ENCODE peak calls at places on chromosomes 12 and 14, in four cellular contexts. K, B, T and Z are unnamed samples.

GRCh38 chr14:83260751-83261150 is 1727.1 kb upstream of the SEL1L start:
- DNase-seq in K (no peak), T (no peak), B (no peak), Z (no peak)

GRCh38 chr12:1635656-1636055 is 6.6 kb downstream of the WNT5B start:
- DNase-seq in B (no peak), K (no peak), T (peak; percentile 27), Z (no peak)

GRCh38 chr14:48563465-48563864 is 888.1 kb upstream of the MDGA2 start:
- DNase-seq in K (no peak), B (no peak), T (no peak), Z (no peak)

GRCh38 chr14:91681893-91682563 is 49.9 kb downstream of the CATSPERB start:
- DNase-seq in B (no peak), K (no peak), T (no peak), Z (no peak)

GRCh38 chr14:94643316-94644101 is 31.3 kb downstream of the SERPINA3 start:
- DNase-seq in T (no peak), K (no peak), B (no peak), Z (no peak)

GRCh38 chr14:92223027-92223426 is 99.9 kb upstream of the SLC24A4 start:
- DNase-seq in B (no peak), T (no peak), K (no peak), Z (no peak)

GRCh38 chr14:85437143-85437542 is 92.8 kb upstream of the FLRT2 start:
- DNase-seq in B (peak; percentile 35), K (no peak), T (no peak), Z (no peak)

GRCh38 chr12:1791104-1791927 is 29.0 kb upstream of the LRTM2 start:
- DNase-seq in T (peak; percentile 78), B (peak; percentile 78), K (peak; percentile 70), Z (peak; percentile 76)

GRCh38 chr12:123267991-123268843 is 3.4 kb downstream of the CDK2AP1 start:
- DNase-seq in T (no peak), B (no peak), K (no peak), Z (no peak)

GRCh38 chr14:101838476-101838875 is 77.0 kb downstream of the PPP2R5C start:
- DNase-seq in K (no peak), B (no peak), T (no peak), Z (no peak)

GRCh38 chr12:76878045-76878898 is 547 bp downstream of the CSRP2 start:
- DNase-seq in K (peak; percentile 17), B (peak; percentile 29), T (peak; percentile 24), Z (peak; percentile 22)

GRCh38 chr14:87994974-87995373 is 2.0 kb upstream of the GALC start:
- DNase-seq in B (no peak), T (peak; percentile 14), K (no peak), Z (peak; percentile 83)

GRCh38 chr12:128339121-128339520 is 72.2 kb downstream of the TMEM132C start:
- DNase-seq in T (peak; percentile 31), K (no peak), B (no peak), Z (no peak)

GRCh38 chr12:39389399-39390150 is 53.3 kb downstream of the KIF21A start:
- DNase-seq in B (no peak), K (no peak), T (no peak), Z (no peak)

GRCh38 chr12:50050410-50051280 is 6.8 kb upstream of the ASIC1 start:
- DNase-seq in T (peak; percentile 96), K (no peak), B (peak; percentile 43), Z (no peak)

GRCh38 chr12:33825986-33826602 is 196.2 kb upstream of the ALG10 start:
- DNase-seq in T (no peak), B (no peak), K (peak; percentile 19), Z (no peak)

GRCh38 chr14:30541318-30541717 is 17.6 kb upstream of the G2E3 start:
- DNase-seq in B (no peak), K (no peak), T (no peak), Z (no peak)

GRCh38 chr12:111792155-111792876 is 25.6 kb downstream of the ALDH2 start:
- DNase-seq in B (no peak), T (peak; percentile 50), K (no peak), Z (no peak)

GRCh38 chr12:88600272-88600671 is 20.0 kb upstream of the KITLG start:
- DNase-seq in K (no peak), B (no peak), T (peak; percentile 53), Z (no peak)

GRCh38 chr14:65252471-65253255 is 150.3 kb upstream of the MAX start:
- DNase-seq in B (no peak), K (no peak), T (no peak), Z (no peak)

GRCh38 chr12:46267618-46268348 is 1.1 kb downstream of the SLC38A1 start:
- DNase-seq in B (no peak), K (peak; percentile 48), T (peak; percentile 28), Z (peak; percentile 43)

GRCh38 chr12:116898675-116899074 is 12.1 kb upstream of the FBXW8 start:
- DNase-seq in K (no peak), T (no peak), B (no peak), Z (no peak)

DNA sequence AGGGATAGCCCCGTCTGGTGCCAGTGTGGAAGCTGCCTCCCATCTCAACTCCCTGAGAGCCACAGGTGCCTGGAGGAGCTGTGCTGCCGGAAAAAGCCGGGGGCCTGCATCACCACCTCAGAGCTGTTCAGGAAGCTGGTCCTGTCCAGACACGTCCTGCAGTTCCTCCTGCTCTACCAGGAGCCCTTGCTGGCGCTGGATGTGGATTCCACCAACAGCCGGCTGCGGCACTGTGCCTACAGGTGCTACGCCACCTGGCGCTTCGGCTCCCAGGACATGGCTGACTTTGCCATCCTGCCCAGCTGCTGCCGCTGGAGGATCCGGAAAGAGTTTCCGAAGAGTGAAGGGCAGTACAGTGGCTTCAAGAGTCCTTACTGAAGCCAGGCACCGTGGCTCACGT is 25.5 kb upstream of the P2RX4 start:
- DNase-seq in K (no peak), T (no peak), B (no peak), Z (no peak)
- TF ChIP-seq CTCF in K (no peak), T (no peak), B (no peak), Z (no peak)

GRCh38 chr12:3600039-3600720 is 109.2 kb downstream of the PRMT8 start:
- DNase-seq in B (no peak), T (no peak), K (no peak), Z (no peak)
- H3K4me3 ChIP-seq in B (no peak overlapping the region), T (no peak overlapping the region), K (no peak overlapping the region), Z (no peak overlapping the region)

GRCh38 chr14:90396342-90397339 is at the start of gene CALM1:
- DNase-seq in T (peak; percentile 97), K (peak; percentile 77), B (peak; percentile 96), Z (peak; percentile 99)
- TF ChIP-seq CTCF in T (no peak), K (no peak), B (no peak), Z (no peak)

GRCh38 chr14:73784065-73784987 is 67.3 kb upstream of the PTGR2 start:
- DNase-seq in B (peak; percentile 72), K (no peak), T (peak; percentile 78), Z (peak; percentile 47)
- H3K4me3 ChIP-seq in B (no peak overlapping the region), K (no peak overlapping the region), T (no peak overlapping the region), Z (peak overlapping the region; percentile 88)

DNA sequence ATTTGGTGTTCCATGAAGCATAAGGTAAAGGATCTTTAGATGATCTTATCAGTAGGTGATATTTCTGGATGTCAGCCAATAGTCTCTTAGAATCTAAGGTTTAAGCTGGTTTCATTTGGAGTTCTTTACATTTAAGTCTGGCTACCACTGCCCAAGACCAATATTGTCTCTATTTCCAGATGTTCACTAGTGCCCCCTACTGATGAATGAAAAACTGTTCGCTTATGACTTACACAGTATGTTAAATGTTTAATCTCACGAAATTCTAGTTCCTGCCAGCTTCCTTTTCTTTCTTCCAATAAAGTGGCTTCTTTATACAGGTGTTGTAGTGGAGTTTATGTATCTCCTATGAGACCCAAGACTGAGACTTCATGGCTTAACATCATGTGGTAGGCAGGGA is 31.8 kb upstream of the MIS18BP1 start:
- DNase-seq in B (no peak), K (no peak), T (no peak), Z (no peak)
- TF ChIP-seq CTCF in B (no peak), K (no peak), T (peak; percentile 17), Z (peak; percentile 7)

GRCh38 chr14:35400707-35401421 is 3.7 kb downstream of the NFKBIA start:
- DNase-seq in K (no peak), B (no peak), T (peak; percentile 62), Z (peak; percentile 50)

GRCh38 chr14:35401422-35401729 is 3.2 kb downstream of the NFKBIA start:
- DNase-seq in T (no peak), B (no peak), K (no peak), Z (no peak)

GRCh38 chr14:35399083-35399807 is 5.3 kb downstream of the NFKBIA start:
- DNase-seq in K (no peak), B (no peak), T (no peak), Z (peak; percentile 58)

GRCh38 chr14:35395283-35395682 is 9.3 kb downstream of the NFKBIA start:
- DNase-seq in B (no peak), T (no peak), K (no peak), Z (no peak)

GRCh38 chr14:35398095-35398584 is 6.4 kb downstream of the NFKBIA start:
- DNase-seq in B (no peak), K (no peak), T (peak; percentile 44), Z (peak; percentile 26)
- H3K4me3 ChIP-seq in B (no peak overlapping the region), K (no peak overlapping the region), T (no peak overlapping the region), Z (no peak overlapping the region)

DNA sequence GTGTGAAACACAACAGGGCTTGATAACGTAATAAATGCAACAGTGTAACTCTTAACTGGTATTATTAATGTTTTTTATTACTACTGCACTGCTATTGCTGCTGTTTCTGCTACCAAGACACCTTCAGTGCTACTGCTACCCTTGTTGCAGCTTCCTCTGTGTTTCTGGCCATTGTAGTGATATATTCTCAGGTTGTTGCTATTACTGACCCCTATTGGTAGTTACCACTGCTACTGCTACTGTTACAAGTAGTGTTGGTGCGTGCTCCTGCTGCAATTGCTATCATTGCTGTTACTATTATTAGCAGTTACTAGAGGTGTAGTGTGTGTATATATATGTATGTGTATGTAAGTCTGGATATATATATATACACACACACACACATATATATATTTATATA is 87.2 kb upstream of the PTPRB start:
- DNase-seq in B (no peak), T (peak; percentile 27), K (peak; percentile 24), Z (peak; percentile 15)
- TF ChIP-seq CTCF in B (no peak), T (peak; percentile 28), K (peak; percentile 36), Z (no peak)

GRCh38 chr12:90257927-90258624 is 549.4 kb upstream of the ATP2B1 start:
- DNase-seq in T (no peak), B (no peak), K (no peak), Z (no peak)

GRCh38 chr12:90250766-90251165 is 542.1 kb upstream of the ATP2B1 start:
- DNase-seq in T (peak; percentile 84), B (no peak), K (peak; percentile 63), Z (peak; percentile 7)

GRCh38 chr12:90253142-90253541 is 544.5 kb upstream of the ATP2B1 start:
- DNase-seq in B (no peak), K (peak; percentile 21), T (no peak), Z (no peak)

GRCh38 chr12:90250041-90250440 is 541.4 kb upstream of the ATP2B1 start:
- DNase-seq in B (no peak), T (no peak), K (no peak), Z (no peak)

DNA sequence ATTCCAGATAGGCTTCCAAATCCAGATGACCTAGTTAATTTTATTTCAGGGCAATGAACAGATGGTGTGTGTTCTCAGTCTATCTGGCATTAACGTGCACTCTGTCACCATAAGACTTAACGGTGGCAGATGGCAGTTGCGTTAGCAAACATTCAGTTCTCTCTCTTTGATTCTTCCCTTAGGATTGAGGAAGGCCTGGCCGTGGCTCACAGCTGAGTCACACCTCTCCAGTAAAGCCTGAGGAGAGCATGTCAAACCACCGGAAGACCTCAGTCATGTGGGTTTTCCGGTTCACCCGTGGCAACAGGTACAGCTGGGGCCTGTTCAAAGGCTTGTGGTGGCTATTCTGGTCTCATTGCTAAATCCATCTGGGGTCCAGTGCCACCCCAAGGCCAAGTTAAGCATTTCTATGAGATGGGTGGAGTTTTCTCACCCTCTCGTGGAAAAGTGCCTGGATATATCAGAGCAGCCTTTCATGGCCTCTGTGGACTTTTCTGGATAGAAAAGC is 545.1 kb upstream of the ATP2B1 start:
- DNase-seq in T (peak; percentile 89), B (peak; percentile 51), K (peak; percentile 97), Z (peak; percentile 92)
- H3K4me3 ChIP-seq in T (no peak overlapping the region), B (no peak overlapping the region), K (no peak overlapping the region), Z (no peak overlapping the region)